ENCODE peak calls at places on chromosomes 11 and 22, in eight cellular contexts. E is HEK293T; P is transverse colon; M is stimulated activated CD4-positive, alpha-beta T cell treated with anti-CD3 and anti-CD28 coated beads, Interleukin-4, amount 100 ng/mL, for 48 hours; F is hypothalamus; U is AG10803; Z is kidney glomerular epithelial cell; L is GM12891. N is an unnamed sample.

GRCh38 chr22:30196141-30196866 is 50.3 kb downstream of the LIF start:
- DNase-seq in E (peak), P (peak), M (peak), F (no peak), U (peak), Z (peak), L (no peak), N (peak)

GRCh38 chr11:77039491-77040400 is 5.5 kb downstream of the B3GNT6 start:
- DNase-seq in E (no peak), P (peak), M (no peak), F (no peak), U (peak), Z (peak), L (peak), N (peak)

GRCh38 chr22:24554316-24555159 is at the start of gene GUCD1:
- DNase-seq in E (peak), P (peak), M (peak), F (no peak), U (peak), Z (peak), L (no peak), N (peak)

GRCh38 chr11:14669958-14670357 is 26.4 kb downstream of the PDE3B start:
- DNase-seq in E (no peak), P (no peak), M (no peak), F (no peak), U (no peak), Z (no peak), L (no peak), N (no peak)

GRCh38 chr11:91497847-91498246 is 726.8 kb upstream of the FAT3 start:
- DNase-seq in E (no peak), P (no peak), M (no peak), F (no peak), U (no peak), Z (no peak), L (no peak), N (no peak)

GRCh38 chr11:69135420-69136363 is 20.0 kb upstream of the SMIM38 start:
- DNase-seq in E (no peak), P (no peak), M (peak), F (no peak), U (no peak), Z (peak), L (no peak), N (peak)

GRCh38 chr11:91243630-91244029 is 981.0 kb upstream of the FAT3 start:
- DNase-seq in E (no peak), P (no peak), M (no peak), F (no peak), U (no peak), Z (no peak), L (no peak), N (no peak)

GRCh38 chr11:76935030-76935429 is 74.3 kb downstream of the ACER3 start:
- DNase-seq in E (no peak), P (no peak), M (no peak), F (no peak), U (no peak), Z (no peak), L (no peak), N (no peak)

GRCh38 chr22:40183029-40183581 is 5.4 kb downstream of the TNRC6B start:
- DNase-seq in E (no peak), P (peak), M (no peak), F (no peak), U (peak), Z (peak), L (no peak), N (no peak)

N was measured in mucosa of descending colon.